ENCODE peak calls at places on chromosomes 5 and 9, in five cellular contexts. S is PC-3, J is psoas muscle, U is ascending aorta, K is GM23338. Y is an unnamed sample.
A peak's percentile ranks its signal among the peaks of the same experiment; 100 is the strongest.

GRCh38 chr5:159156839-159157238 is 52.5 kb downstream of the RNF145 start:
- DNase-seq in K (peak; percentile 89), J (no peak), S (peak; percentile 73), U (no peak), Y (peak; percentile 68)

GRCh38 chr5:6574111-6574510 is 58.7 kb downstream of the NSUN2 start:
- DNase-seq in U (peak; percentile 47), K (no peak), S (no peak), J (no peak), Y (no peak)

GRCh38 chr9:137222190-137223077 is at the start of gene RNF208:
- DNase-seq in U (no peak), J (no peak), K (peak; percentile 50), S (no peak), Y (no peak)

GRCh38 chr9:72557549-72557948 is 36.1 kb downstream of the TMC1 start:
- DNase-seq in U (no peak), J (no peak), K (peak; percentile 2), S (peak; percentile 94), Y (peak; percentile 86)

GRCh38 chr9:124877383-124877782 is 15.5 kb downstream of the ARPC5L start:
- DNase-seq in U (no peak), K (no peak), S (no peak), J (no peak), Y (no peak)

GRCh38 chr5:77645158-77645994 is 6.9 kb upstream of the OTP start:
- DNase-seq in K (peak; percentile 72), S (no peak), U (no peak), J (no peak), Y (no peak)

GRCh38 chr9:125405938-125406811 is 144.5 kb downstream of the GAPVD1 start:
- DNase-seq in K (no peak), J (no peak), U (no peak), S (peak; percentile 41), Y (peak; percentile 32)

GRCh38 chr9:98418578-98419259 is 163.3 kb upstream of the TBC1D2 start:
- DNase-seq in S (no peak), K (no peak), J (no peak), U (no peak), Y (no peak)

GRCh38 chr5:53362521-53362941 is 117.9 kb upstream of the FST start:
- DNase-seq in J (no peak), U (peak; percentile 80), S (peak; percentile 97), K (no peak), Y (peak; percentile 97)

GRCh38 chr5:5040712-5041111 is 99.4 kb upstream of the ADAMTS16 start:
- DNase-seq in J (no peak), U (no peak), S (no peak), K (no peak), Y (no peak)

GRCh38 chr9:33139421-33140228 is 27.5 kb downstream of the B4GALT1 start:
- DNase-seq in S (no peak), K (no peak), J (peak; percentile 89), U (no peak), Y (peak; percentile 86)

GRCh38 chr5:3597002-3597726 is 1.5 kb downstream of the IRX1 start:
- DNase-seq in J (no peak), U (no peak), K (peak; percentile 48), S (no peak), Y (no peak)

GRCh38 chr9:97462159-97462558 is 39.3 kb upstream of the TMOD1 start:
- DNase-seq in K (no peak), S (no peak), J (no peak), U (no peak), Y (no peak)

GRCh38 chr5:137231535-137231934 is 267.6 kb downstream of the SPOCK1 start:
- DNase-seq in U (no peak), S (peak; percentile 69), K (no peak), J (no peak), Y (no peak)

GRCh38 chr9:2623046-2623865 is 1.7 kb downstream of the VLDLR start:
- DNase-seq in K (peak; percentile 71), U (peak; percentile 88), J (peak; percentile 84), S (no peak), Y (no peak)

GRCh38 chr5:146890073-146890472 is 11.5 kb upstream of the PPP2R2B start:
- DNase-seq in K (no peak), J (no peak), S (no peak), U (no peak), Y (no peak)

GRCh38 chr9:70477146-70477745 is 62.8 kb upstream of the KLF9 start:
- DNase-seq in S (peak; percentile 44), K (no peak), U (no peak), J (no peak), Y (no peak)

GRCh38 chr9:137077010-137077747 is at the start of gene UAP1L1:
- DNase-seq in S (peak; percentile 26), U (peak; percentile 82), K (peak; percentile 74), J (peak; percentile 83), Y (no peak)

DNA sequence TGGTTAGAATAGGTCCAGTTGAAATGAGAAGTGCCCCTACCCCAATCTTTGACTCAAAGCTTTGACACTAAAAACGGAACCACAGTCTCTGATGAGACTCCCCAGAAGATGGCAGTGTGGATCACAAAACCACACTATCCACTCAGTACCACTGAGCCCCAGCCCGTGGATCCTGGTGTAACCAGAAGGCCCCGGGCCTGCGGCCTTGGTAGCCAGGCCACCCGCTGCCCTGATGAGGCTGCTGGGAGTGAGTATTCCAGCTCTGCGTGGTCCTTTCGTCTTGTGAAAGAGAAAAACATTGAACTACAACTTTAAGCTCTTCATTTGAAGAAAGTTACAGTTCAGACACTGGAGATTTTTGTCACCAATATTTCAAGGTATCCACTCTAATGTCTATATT is 42.2 kb upstream of the FBP1 start:
- DNase-seq in U (peak; percentile 90), K (peak; percentile 80), J (peak; percentile 85), S (peak; percentile 68), Y (peak; percentile 83)
- TF ChIP-seq CTCF in U (peak; percentile 78), K (peak; percentile 86), J (peak; percentile 80), S (peak; percentile 83), Y (peak; percentile 82)

GRCh38 chr5:154611341-154611767 is 133.3 kb upstream of the HAND1 start:
- DNase-seq in U (no peak), J (no peak), S (no peak), K (peak; percentile 57), Y (no peak)
- H3K27me3 ChIP-seq in U (peaks cover 4% of the 10 kb centered on the region), J (peaks cover 37% of the 10 kb centered on the region), S (peaks cover 33% of the 10 kb centered on the region), K (peaks cover 64% of the 10 kb centered on the region), Y (peaks cover 40% of the 10 kb centered on the region)

DNA sequence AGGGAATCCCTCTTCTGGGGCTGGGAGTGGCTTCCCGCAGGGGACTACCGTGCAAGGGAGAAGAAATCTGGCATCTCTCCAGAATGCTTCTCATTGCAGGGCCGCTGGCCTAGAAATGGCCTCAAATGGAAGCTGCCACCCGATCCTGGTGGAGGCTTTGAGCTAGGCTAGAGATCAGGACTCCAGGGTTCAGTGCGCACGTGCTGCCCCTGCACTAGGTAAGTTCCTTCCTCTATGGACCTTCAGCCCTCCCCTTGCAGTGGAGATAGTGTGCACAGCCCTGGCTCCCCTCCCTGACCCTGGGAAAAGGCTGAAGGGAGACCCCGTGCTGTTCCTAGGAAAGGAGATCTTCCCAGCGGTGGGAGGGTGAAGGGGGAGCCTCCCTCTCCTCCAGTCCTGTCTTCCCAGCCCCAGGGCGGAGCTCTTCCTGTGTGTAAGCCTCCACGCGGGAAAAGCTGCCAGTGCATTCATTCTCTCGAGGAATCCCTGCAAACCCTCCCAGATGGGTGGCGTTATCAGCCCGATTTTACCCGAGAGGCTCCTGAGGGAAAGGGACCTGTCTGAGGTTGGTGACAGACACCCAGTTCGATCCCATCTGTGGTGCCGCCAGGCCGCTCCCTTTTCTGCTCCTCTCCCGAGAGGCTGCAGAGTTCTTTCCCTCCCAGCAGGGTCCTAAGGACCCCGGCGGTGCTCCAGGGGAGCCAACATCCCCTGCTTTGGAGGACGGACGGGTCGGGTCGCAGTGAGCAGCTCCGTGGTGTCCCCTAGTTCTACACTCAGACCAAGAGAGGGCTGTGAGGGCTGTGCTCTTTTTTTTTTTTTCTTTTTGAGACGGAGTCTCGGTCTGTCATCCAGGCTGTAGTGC is 1.4 kb upstream of the CERCAM start:
- DNase-seq in U (no peak), S (peak; percentile 21), J (no peak), K (no peak), Y (no peak)
- H3K27ac ChIP-seq in U (no peak overlapping the region), S (no peak overlapping the region), J (no peak overlapping the region), K (no peak overlapping the region), Y (no peak overlapping the region)

DNA sequence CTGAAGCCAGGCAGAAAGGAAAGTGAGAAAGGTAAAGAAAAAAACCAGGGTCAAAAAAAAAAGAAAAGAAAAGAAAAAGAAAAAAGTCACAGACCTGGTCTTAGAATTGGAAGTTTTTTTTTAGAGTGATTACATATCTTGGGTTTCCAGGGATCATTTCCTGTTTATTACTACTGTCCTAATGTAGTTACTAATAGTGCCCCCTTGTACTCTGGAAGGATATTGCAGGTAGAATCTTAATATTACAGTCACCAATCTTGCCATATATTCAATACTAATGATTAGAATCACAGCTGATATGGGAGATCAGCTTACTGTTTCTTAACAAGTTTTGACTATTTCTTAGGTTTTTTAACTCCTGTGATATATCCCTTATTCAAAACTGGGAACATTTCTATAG is 543.2 kb upstream of the CDH6 start:
- DNase-seq in J (no peak), U (no peak), K (peak; percentile 24), S (peak; percentile 26), Y (no peak)
- TF ChIP-seq CTCF in J (no peak), U (no peak), K (no peak), S (peak; percentile 47), Y (no peak)